ENCODE peak calls at places on chromosomes 16 and 17, in four cellular contexts. One of them, this sample, is unnamed.
A peak's percentile ranks its signal among the peaks of the same experiment; 100 is the strongest.

GRCh38 chr17:39092672-39093250 is 58.7 kb downstream of the PLXDC1 start:
- DNase-seq in SK-N-SH: no peak
- DNase-seq in K562: no peak
- DNase-seq in GM12878: no peak
- DNase-seq in this sample: no peak

GRCh38 chr17:29572691-29573557 is 4.4 kb downstream of the TP53I13 start:
- DNase-seq in K562: peak; percentile 69
- DNase-seq in GM12878: no peak
- DNase-seq in SK-N-SH: peak; percentile 89
- DNase-seq in this sample: no peak

GRCh38 chr17:82107341-82107860 is 9.4 kb upstream of the FASN start:
- DNase-seq in SK-N-SH: peak; percentile 74
- DNase-seq in GM12878: no peak
- DNase-seq in K562: no peak
- DNase-seq in this sample: peak; percentile 43

GRCh38 chr17:55402374-55402773 is 19.3 kb downstream of the MMD start:
- DNase-seq in K562: peak; percentile 20
- DNase-seq in SK-N-SH: no peak
- DNase-seq in GM12878: no peak
- DNase-seq in this sample: no peak

GRCh38 chr16:28317040-28317880 is 24.9 kb downstream of the SBK1 start:
- DNase-seq in GM12878: no peak
- DNase-seq in K562: peak; percentile 82
- DNase-seq in SK-N-SH: peak; percentile 90
- DNase-seq in this sample: peak; percentile 42

GRCh38 chr17:76408037-76408849 is 23.8 kb downstream of the SPHK1 start:
- DNase-seq in GM12878: no peak
- DNase-seq in SK-N-SH: peak; percentile 82
- DNase-seq in K562: peak; percentile 43
- DNase-seq in this sample: peak; percentile 62

GRCh38 chr17:67469208-67469980 is 92.3 kb downstream of the PITPNC1 start:
- DNase-seq in K562: no peak
- DNase-seq in GM12878: no peak
- DNase-seq in SK-N-SH: peak; percentile 84
- DNase-seq in this sample: peak; percentile 36

GRCh38 chr17:82196273-82196672 is 16.4 kb downstream of the CCDC57 start:
- DNase-seq in SK-N-SH: peak; percentile 7
- DNase-seq in K562: no peak
- DNase-seq in GM12878: no peak
- DNase-seq in this sample: no peak

GRCh38 chr17:19433727-19434340 is 22.8 kb downstream of the RNF112 start:
- DNase-seq in GM12878: no peak
- DNase-seq in K562: no peak
- DNase-seq in SK-N-SH: no peak
- DNase-seq in this sample: no peak

GRCh38 chr17:62140836-62141235 is 75.8 kb upstream of the MED13 start:
- DNase-seq in K562: no peak
- DNase-seq in SK-N-SH: no peak
- DNase-seq in GM12878: no peak
- DNase-seq in this sample: no peak

GRCh38 chr17:10349403-10349802 is 23.4 kb downstream of the MYH13 start:
- DNase-seq in SK-N-SH: peak; percentile 11
- DNase-seq in GM12878: no peak
- DNase-seq in K562: no peak
- DNase-seq in this sample: no peak

GRCh38 chr17:33288954-33289353 is 4.1 kb downstream of the ASIC2 start:
- DNase-seq in K562: no peak
- DNase-seq in SK-N-SH: no peak
- DNase-seq in GM12878: no peak
- DNase-seq in this sample: no peak

GRCh38 chr17:46108550-46109110 is 84.6 kb downstream of the KANSL1 start:
- DNase-seq in SK-N-SH: no peak
- DNase-seq in GM12878: no peak
- DNase-seq in K562: no peak
- DNase-seq in this sample: peak; percentile 61

GRCh38 chr17:47708864-47709541 is 15.0 kb downstream of the TBKBP1 start:
- DNase-seq in K562: no peak
- DNase-seq in GM12878: no peak
- DNase-seq in SK-N-SH: no peak
- DNase-seq in this sample: no peak

GRCh38 chr17:48031966-48032365 is 5.6 kb downstream of the COPZ2 start:
- DNase-seq in K562: no peak
- DNase-seq in SK-N-SH: no peak
- DNase-seq in GM12878: no peak
- DNase-seq in this sample: no peak

GRCh38 chr17:39813631-39814030 is 50.5 kb downstream of the IKZF3 start:
- DNase-seq in K562: no peak
- DNase-seq in GM12878: no peak
- DNase-seq in SK-N-SH: no peak
- DNase-seq in this sample: no peak

GRCh38 chr16:66728117-66728787 is 23.2 kb downstream of the DYNC1LI2 start:
- DNase-seq in K562: peak; percentile 58
- DNase-seq in SK-N-SH: peak; percentile 59
- DNase-seq in GM12878: no peak
- DNase-seq in this sample: peak; percentile 60

GRCh38 chr17:81523139-81524062 is 4.8 kb upstream of the FSCN2 start:
- DNase-seq in SK-N-SH: peak; percentile 85
- DNase-seq in K562: peak; percentile 57
- DNase-seq in GM12878: no peak
- DNase-seq in this sample: peak; percentile 77

GRCh38 chr16:88924834-88925539 is 52.0 kb downstream of the CBFA2T3 start:
- DNase-seq in K562: peak; percentile 47
- DNase-seq in SK-N-SH: peak; percentile 80
- DNase-seq in GM12878: no peak
- DNase-seq in this sample: peak; percentile 70

GRCh38 chr16:47787695-47788094 is 326.6 kb downstream of the PHKB start:
- DNase-seq in GM12878: no peak
- DNase-seq in SK-N-SH: no peak
- DNase-seq in K562: no peak
- DNase-seq in this sample: no peak

GRCh38 chr17:68771867-68772515 is 170.8 kb upstream of the FAM20A start:
- DNase-seq in K562: peak; percentile 14
- DNase-seq in SK-N-SH: peak; percentile 52
- DNase-seq in GM12878: no peak
- DNase-seq in this sample: peak; percentile 71

GRCh38 chr17:66365204-66365524 is 62.8 kb downstream of the PRKCA start:
- DNase-seq in GM12878: no peak
- DNase-seq in K562: no peak
- DNase-seq in SK-N-SH: no peak
- DNase-seq in this sample: no peak

GRCh38 chr17:39177256-39177655 is 11.3 kb upstream of the ARL5C start:
- DNase-seq in K562: peak; percentile 44
- DNase-seq in SK-N-SH: peak; percentile 59
- DNase-seq in GM12878: no peak
- DNase-seq in this sample: no peak

DNA sequence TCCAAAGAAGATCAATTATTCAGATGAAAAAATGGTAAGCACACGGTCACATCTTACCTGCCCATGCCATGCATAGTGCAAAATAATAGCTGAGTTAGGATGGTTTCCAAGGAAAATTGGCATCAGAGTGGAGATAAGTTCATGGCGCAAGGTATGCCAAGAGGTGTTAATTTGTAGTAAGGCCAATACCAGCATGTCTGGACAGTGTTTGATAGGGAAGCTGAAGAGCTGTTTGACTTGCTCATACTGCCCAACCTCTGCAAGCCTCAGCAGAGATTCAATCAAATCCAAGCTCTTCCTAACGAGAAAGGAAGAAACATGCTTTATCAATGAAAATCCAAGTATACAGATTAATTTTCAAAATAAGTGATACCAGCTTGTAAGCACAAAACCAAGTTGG is 51.0 kb downstream of the CNOT1 start:
- DNase-seq in K562: no peak
- DNase-seq in GM12878: no peak
- DNase-seq in SK-N-SH: no peak
- DNase-seq in this sample: no peak
- TF ChIP-seq RAD21 in K562: no peak
- TF ChIP-seq RAD21 in GM12878: no peak
- TF ChIP-seq RAD21 in SK-N-SH: no peak
- TF ChIP-seq RAD21 in this sample: no peak

GRCh38 chr16:64051826-64052225 is 1070.0 kb downstream of the CDH11 start:
- DNase-seq in GM12878: no peak
- DNase-seq in SK-N-SH: no peak
- DNase-seq in K562: no peak
- DNase-seq in this sample: peak; percentile 32
- TF ChIP-seq SMC3 in GM12878: no peak
- TF ChIP-seq SMC3 in SK-N-SH: peak; percentile 64
- TF ChIP-seq SMC3 in K562: no peak
- TF ChIP-seq SMC3 in this sample: peak; percentile 51

GRCh38 chr17:8488491-8488890 is 52.8 kb downstream of the NDEL1 start:
- DNase-seq in K562: no peak
- DNase-seq in SK-N-SH: no peak
- DNase-seq in GM12878: no peak
- DNase-seq in this sample: no peak

GRCh38 chr17:8487130-8487645 is 51.5 kb downstream of the NDEL1 start:
- DNase-seq in K562: no peak
- DNase-seq in GM12878: no peak
- DNase-seq in SK-N-SH: no peak
- DNase-seq in this sample: no peak

GRCh38 chr17:8489841-8490240 is 54.2 kb downstream of the NDEL1 start:
- DNase-seq in GM12878: no peak
- DNase-seq in SK-N-SH: no peak
- DNase-seq in K562: no peak
- DNase-seq in this sample: no peak

GRCh38 chr17:8490256-8491023 is 54.8 kb downstream of the NDEL1 start:
- DNase-seq in SK-N-SH: no peak
- DNase-seq in K562: no peak
- DNase-seq in GM12878: no peak
- DNase-seq in this sample: no peak

GRCh38 chr17:8488931-8489330 is 53.2 kb downstream of the NDEL1 start:
- DNase-seq in GM12878: no peak
- DNase-seq in SK-N-SH: no peak
- DNase-seq in K562: no peak
- DNase-seq in this sample: no peak
- TF ChIP-seq POLR2AphosphoS5 in GM12878: no peak
- TF ChIP-seq POLR2AphosphoS5 in SK-N-SH: no peak
- TF ChIP-seq POLR2AphosphoS5 in K562: no peak
- TF ChIP-seq POLR2AphosphoS5 in this sample: no peak

GRCh38 chr17:41937970-41938851 is 7.8 kb downstream of the ODAD4 start:
- DNase-seq in K562: peak; percentile 48
- DNase-seq in GM12878: no peak
- DNase-seq in SK-N-SH: peak; percentile 48
- DNase-seq in this sample: no peak
- TF ChIP-seq RAD21 in K562: no peak
- TF ChIP-seq RAD21 in GM12878: no peak
- TF ChIP-seq RAD21 in SK-N-SH: no peak
- TF ChIP-seq RAD21 in this sample: no peak